ENCODE peak calls at places on chromosome 12, in eight cellular contexts. One of them, this sample, is unnamed.

GRCh38 chr12:29673346-29673745 is 110.4 kb downstream of the TMTC1 start:
- DNase-seq in activated CD8-positive, alpha-beta memory T cell treated with anti-CD3 and anti-CD28 coated beads, Interleukin-2, amount 50 U/mL, for 48 hours: no peak
- DNase-seq in activated CD4-positive, alpha-beta T cell treated with anti-CD3 and anti-CD28 coated beads, Interleukin-2, amount 50 U/mL, for 24 hours: no peak
- DNase-seq in stimulated activated CD8-positive, alpha-beta memory T cell treated with anti-CD3 and anti-CD28 coated beads, Interleukin-2, amount 100 ng/mL, for 48 hours: no peak
- DNase-seq in skeletal muscle cell: no peak
- DNase-seq in activated naive CD4-positive, alpha-beta T cell treated with Interleukin-2 at 50 U/mL for 16 hours: no peak
- DNase-seq in foreskin fibroblast: peak
- DNase-seq in mesothelial cell of epicardium: no peak
- DNase-seq in this sample: no peak

GRCh38 chr12:132716356-132716755 is 5.7 kb downstream of the PGAM5 start:
- DNase-seq in activated naive CD4-positive, alpha-beta T cell treated with Interleukin-2 at 50 U/mL for 16 hours: no peak
- DNase-seq in mesothelial cell of epicardium: no peak
- DNase-seq in stimulated activated CD8-positive, alpha-beta memory T cell treated with anti-CD3 and anti-CD28 coated beads, Interleukin-2, amount 100 ng/mL, for 48 hours: no peak
- DNase-seq in foreskin fibroblast: no peak
- DNase-seq in activated CD4-positive, alpha-beta T cell treated with anti-CD3 and anti-CD28 coated beads, Interleukin-2, amount 50 U/mL, for 24 hours: no peak
- DNase-seq in skeletal muscle cell: no peak
- DNase-seq in activated CD8-positive, alpha-beta memory T cell treated with anti-CD3 and anti-CD28 coated beads, Interleukin-2, amount 50 U/mL, for 48 hours: no peak
- DNase-seq in this sample: no peak

GRCh38 chr12:92769124-92769901 is 66.5 kb downstream of the PLEKHG7 start:
- DNase-seq in activated CD4-positive, alpha-beta T cell treated with anti-CD3 and anti-CD28 coated beads, Interleukin-2, amount 50 U/mL, for 24 hours: no peak
- DNase-seq in activated CD8-positive, alpha-beta memory T cell treated with anti-CD3 and anti-CD28 coated beads, Interleukin-2, amount 50 U/mL, for 48 hours: no peak
- DNase-seq in activated naive CD4-positive, alpha-beta T cell treated with Interleukin-2 at 50 U/mL for 16 hours: no peak
- DNase-seq in stimulated activated CD8-positive, alpha-beta memory T cell treated with anti-CD3 and anti-CD28 coated beads, Interleukin-2, amount 100 ng/mL, for 48 hours: no peak
- DNase-seq in skeletal muscle cell: no peak
- DNase-seq in mesothelial cell of epicardium: no peak
- DNase-seq in foreskin fibroblast: no peak
- DNase-seq in this sample: no peak

GRCh38 chr12:88310069-88310468 is 168.0 kb downstream of the TMTC3 start:
- DNase-seq in skeletal muscle cell: peak
- DNase-seq in activated naive CD4-positive, alpha-beta T cell treated with Interleukin-2 at 50 U/mL for 16 hours: no peak
- DNase-seq in activated CD4-positive, alpha-beta T cell treated with anti-CD3 and anti-CD28 coated beads, Interleukin-2, amount 50 U/mL, for 24 hours: no peak
- DNase-seq in activated CD8-positive, alpha-beta memory T cell treated with anti-CD3 and anti-CD28 coated beads, Interleukin-2, amount 50 U/mL, for 48 hours: no peak
- DNase-seq in mesothelial cell of epicardium: no peak
- DNase-seq in foreskin fibroblast: peak
- DNase-seq in stimulated activated CD8-positive, alpha-beta memory T cell treated with anti-CD3 and anti-CD28 coated beads, Interleukin-2, amount 100 ng/mL, for 48 hours: no peak
- DNase-seq in this sample: no peak

GRCh38 chr12:27970981-27971489 is 1.5 kb downstream of the PTHLH start:
- DNase-seq in stimulated activated CD8-positive, alpha-beta memory T cell treated with anti-CD3 and anti-CD28 coated beads, Interleukin-2, amount 100 ng/mL, for 48 hours: no peak
- DNase-seq in mesothelial cell of epicardium: peak
- DNase-seq in activated CD4-positive, alpha-beta T cell treated with anti-CD3 and anti-CD28 coated beads, Interleukin-2, amount 50 U/mL, for 24 hours: no peak
- DNase-seq in foreskin fibroblast: no peak
- DNase-seq in skeletal muscle cell: no peak
- DNase-seq in activated naive CD4-positive, alpha-beta T cell treated with Interleukin-2 at 50 U/mL for 16 hours: no peak
- DNase-seq in activated CD8-positive, alpha-beta memory T cell treated with anti-CD3 and anti-CD28 coated beads, Interleukin-2, amount 50 U/mL, for 48 hours: peak
- DNase-seq in this sample: no peak

GRCh38 chr12:54475542-54475941 is 2.1 kb upstream of the GTSF1 start:
- DNase-seq in mesothelial cell of epicardium: no peak
- DNase-seq in activated CD4-positive, alpha-beta T cell treated with anti-CD3 and anti-CD28 coated beads, Interleukin-2, amount 50 U/mL, for 24 hours: no peak
- DNase-seq in activated naive CD4-positive, alpha-beta T cell treated with Interleukin-2 at 50 U/mL for 16 hours: no peak
- DNase-seq in activated CD8-positive, alpha-beta memory T cell treated with anti-CD3 and anti-CD28 coated beads, Interleukin-2, amount 50 U/mL, for 48 hours: no peak
- DNase-seq in stimulated activated CD8-positive, alpha-beta memory T cell treated with anti-CD3 and anti-CD28 coated beads, Interleukin-2, amount 100 ng/mL, for 48 hours: no peak
- DNase-seq in foreskin fibroblast: peak
- DNase-seq in skeletal muscle cell: no peak
- DNase-seq in this sample: no peak

GRCh38 chr12:2904260-2904659 is 13.6 kb downstream of the TULP3 start:
- DNase-seq in activated naive CD4-positive, alpha-beta T cell treated with Interleukin-2 at 50 U/mL for 16 hours: no peak
- DNase-seq in foreskin fibroblast: no peak
- DNase-seq in activated CD4-positive, alpha-beta T cell treated with anti-CD3 and anti-CD28 coated beads, Interleukin-2, amount 50 U/mL, for 24 hours: no peak
- DNase-seq in stimulated activated CD8-positive, alpha-beta memory T cell treated with anti-CD3 and anti-CD28 coated beads, Interleukin-2, amount 100 ng/mL, for 48 hours: no peak
- DNase-seq in mesothelial cell of epicardium: no peak
- DNase-seq in activated CD8-positive, alpha-beta memory T cell treated with anti-CD3 and anti-CD28 coated beads, Interleukin-2, amount 50 U/mL, for 48 hours: no peak
- DNase-seq in skeletal muscle cell: no peak
- DNase-seq in this sample: no peak

GRCh38 chr12:130850418-130851021 is 11.5 kb upstream of the STX2 start:
- DNase-seq in activated CD8-positive, alpha-beta memory T cell treated with anti-CD3 and anti-CD28 coated beads, Interleukin-2, amount 50 U/mL, for 48 hours: peak
- DNase-seq in mesothelial cell of epicardium: no peak
- DNase-seq in stimulated activated CD8-positive, alpha-beta memory T cell treated with anti-CD3 and anti-CD28 coated beads, Interleukin-2, amount 100 ng/mL, for 48 hours: no peak
- DNase-seq in activated CD4-positive, alpha-beta T cell treated with anti-CD3 and anti-CD28 coated beads, Interleukin-2, amount 50 U/mL, for 24 hours: no peak
- DNase-seq in skeletal muscle cell: no peak
- DNase-seq in activated naive CD4-positive, alpha-beta T cell treated with Interleukin-2 at 50 U/mL for 16 hours: no peak
- DNase-seq in foreskin fibroblast: no peak
- DNase-seq in this sample: no peak

GRCh38 chr12:53750812-53751335 is 905 bp downstream of the CISTR start:
- DNase-seq in skeletal muscle cell: no peak
- DNase-seq in stimulated activated CD8-positive, alpha-beta memory T cell treated with anti-CD3 and anti-CD28 coated beads, Interleukin-2, amount 100 ng/mL, for 48 hours: no peak
- DNase-seq in foreskin fibroblast: no peak
- DNase-seq in activated CD4-positive, alpha-beta T cell treated with anti-CD3 and anti-CD28 coated beads, Interleukin-2, amount 50 U/mL, for 24 hours: no peak
- DNase-seq in activated CD8-positive, alpha-beta memory T cell treated with anti-CD3 and anti-CD28 coated beads, Interleukin-2, amount 50 U/mL, for 48 hours: no peak
- DNase-seq in mesothelial cell of epicardium: no peak
- DNase-seq in activated naive CD4-positive, alpha-beta T cell treated with Interleukin-2 at 50 U/mL for 16 hours: peak
- DNase-seq in this sample: no peak

GRCh38 chr12:30867415-30867814 is 59.1 kb upstream of the TSPAN11 start:
- DNase-seq in mesothelial cell of epicardium: no peak
- DNase-seq in skeletal muscle cell: no peak
- DNase-seq in activated CD8-positive, alpha-beta memory T cell treated with anti-CD3 and anti-CD28 coated beads, Interleukin-2, amount 50 U/mL, for 48 hours: no peak
- DNase-seq in activated naive CD4-positive, alpha-beta T cell treated with Interleukin-2 at 50 U/mL for 16 hours: no peak
- DNase-seq in stimulated activated CD8-positive, alpha-beta memory T cell treated with anti-CD3 and anti-CD28 coated beads, Interleukin-2, amount 100 ng/mL, for 48 hours: no peak
- DNase-seq in foreskin fibroblast: no peak
- DNase-seq in activated CD4-positive, alpha-beta T cell treated with anti-CD3 and anti-CD28 coated beads, Interleukin-2, amount 50 U/mL, for 24 hours: no peak
- DNase-seq in this sample: no peak

GRCh38 chr12:79689477-79690155 is 1.1 kb downstream of the PAWR start:
- DNase-seq in mesothelial cell of epicardium: peak
- DNase-seq in foreskin fibroblast: no peak
- DNase-seq in stimulated activated CD8-positive, alpha-beta memory T cell treated with anti-CD3 and anti-CD28 coated beads, Interleukin-2, amount 100 ng/mL, for 48 hours: no peak
- DNase-seq in activated naive CD4-positive, alpha-beta T cell treated with Interleukin-2 at 50 U/mL for 16 hours: peak
- DNase-seq in skeletal muscle cell: no peak
- DNase-seq in activated CD8-positive, alpha-beta memory T cell treated with anti-CD3 and anti-CD28 coated beads, Interleukin-2, amount 50 U/mL, for 48 hours: peak
- DNase-seq in activated CD4-positive, alpha-beta T cell treated with anti-CD3 and anti-CD28 coated beads, Interleukin-2, amount 50 U/mL, for 24 hours: no peak
- DNase-seq in this sample: peak

GRCh38 chr12:104668274-104668718 is 211.5 kb downstream of the CHST11 start:
- DNase-seq in activated CD4-positive, alpha-beta T cell treated with anti-CD3 and anti-CD28 coated beads, Interleukin-2, amount 50 U/mL, for 24 hours: no peak
- DNase-seq in activated CD8-positive, alpha-beta memory T cell treated with anti-CD3 and anti-CD28 coated beads, Interleukin-2, amount 50 U/mL, for 48 hours: no peak
- DNase-seq in foreskin fibroblast: peak
- DNase-seq in activated naive CD4-positive, alpha-beta T cell treated with Interleukin-2 at 50 U/mL for 16 hours: no peak
- DNase-seq in stimulated activated CD8-positive, alpha-beta memory T cell treated with anti-CD3 and anti-CD28 coated beads, Interleukin-2, amount 100 ng/mL, for 48 hours: no peak
- DNase-seq in skeletal muscle cell: no peak
- DNase-seq in mesothelial cell of epicardium: no peak
- DNase-seq in this sample: no peak

GRCh38 chr12:74370608-74371216 is 166.9 kb upstream of the ATXN7L3B start:
- DNase-seq in foreskin fibroblast: no peak
- DNase-seq in mesothelial cell of epicardium: no peak
- DNase-seq in activated CD4-positive, alpha-beta T cell treated with anti-CD3 and anti-CD28 coated beads, Interleukin-2, amount 50 U/mL, for 24 hours: no peak
- DNase-seq in activated CD8-positive, alpha-beta memory T cell treated with anti-CD3 and anti-CD28 coated beads, Interleukin-2, amount 50 U/mL, for 48 hours: no peak
- DNase-seq in stimulated activated CD8-positive, alpha-beta memory T cell treated with anti-CD3 and anti-CD28 coated beads, Interleukin-2, amount 100 ng/mL, for 48 hours: no peak
- DNase-seq in activated naive CD4-positive, alpha-beta T cell treated with Interleukin-2 at 50 U/mL for 16 hours: no peak
- DNase-seq in skeletal muscle cell: no peak
- DNase-seq in this sample: no peak

GRCh38 chr12:5665615-5666014 is 233.7 kb downstream of the NTF3 start:
- DNase-seq in activated naive CD4-positive, alpha-beta T cell treated with Interleukin-2 at 50 U/mL for 16 hours: no peak
- DNase-seq in mesothelial cell of epicardium: no peak
- DNase-seq in activated CD4-positive, alpha-beta T cell treated with anti-CD3 and anti-CD28 coated beads, Interleukin-2, amount 50 U/mL, for 24 hours: no peak
- DNase-seq in foreskin fibroblast: peak
- DNase-seq in skeletal muscle cell: peak
- DNase-seq in stimulated activated CD8-positive, alpha-beta memory T cell treated with anti-CD3 and anti-CD28 coated beads, Interleukin-2, amount 100 ng/mL, for 48 hours: no peak
- DNase-seq in activated CD8-positive, alpha-beta memory T cell treated with anti-CD3 and anti-CD28 coated beads, Interleukin-2, amount 50 U/mL, for 48 hours: no peak
- DNase-seq in this sample: no peak

GRCh38 chr12:43805149-43805856 is 814 bp downstream of the TWF1 start:
- DNase-seq in foreskin fibroblast: no peak
- DNase-seq in activated CD4-positive, alpha-beta T cell treated with anti-CD3 and anti-CD28 coated beads, Interleukin-2, amount 50 U/mL, for 24 hours: no peak
- DNase-seq in activated naive CD4-positive, alpha-beta T cell treated with Interleukin-2 at 50 U/mL for 16 hours: no peak
- DNase-seq in activated CD8-positive, alpha-beta memory T cell treated with anti-CD3 and anti-CD28 coated beads, Interleukin-2, amount 50 U/mL, for 48 hours: no peak
- DNase-seq in skeletal muscle cell: no peak
- DNase-seq in stimulated activated CD8-positive, alpha-beta memory T cell treated with anti-CD3 and anti-CD28 coated beads, Interleukin-2, amount 100 ng/mL, for 48 hours: no peak
- DNase-seq in mesothelial cell of epicardium: no peak
- DNase-seq in this sample: no peak

GRCh38 chr12:53736602-53737493 is 9.6 kb upstream of the CALCOCO1 start:
- DNase-seq in activated CD8-positive, alpha-beta memory T cell treated with anti-CD3 and anti-CD28 coated beads, Interleukin-2, amount 50 U/mL, for 48 hours: no peak
- DNase-seq in skeletal muscle cell: no peak
- DNase-seq in stimulated activated CD8-positive, alpha-beta memory T cell treated with anti-CD3 and anti-CD28 coated beads, Interleukin-2, amount 100 ng/mL, for 48 hours: no peak
- DNase-seq in activated naive CD4-positive, alpha-beta T cell treated with Interleukin-2 at 50 U/mL for 16 hours: no peak
- DNase-seq in foreskin fibroblast: no peak
- DNase-seq in activated CD4-positive, alpha-beta T cell treated with anti-CD3 and anti-CD28 coated beads, Interleukin-2, amount 50 U/mL, for 24 hours: no peak
- DNase-seq in mesothelial cell of epicardium: no peak
- DNase-seq in this sample: no peak

GRCh38 chr12:92457458-92458195 is 245.2 kb upstream of the PLEKHG7 start:
- DNase-seq in mesothelial cell of epicardium: no peak
- DNase-seq in skeletal muscle cell: no peak
- DNase-seq in foreskin fibroblast: no peak
- DNase-seq in activated CD4-positive, alpha-beta T cell treated with anti-CD3 and anti-CD28 coated beads, Interleukin-2, amount 50 U/mL, for 24 hours: no peak
- DNase-seq in stimulated activated CD8-positive, alpha-beta memory T cell treated with anti-CD3 and anti-CD28 coated beads, Interleukin-2, amount 100 ng/mL, for 48 hours: no peak
- DNase-seq in activated naive CD4-positive, alpha-beta T cell treated with Interleukin-2 at 50 U/mL for 16 hours: no peak
- DNase-seq in activated CD8-positive, alpha-beta memory T cell treated with anti-CD3 and anti-CD28 coated beads, Interleukin-2, amount 50 U/mL, for 48 hours: no peak
- DNase-seq in this sample: no peak

GRCh38 chr12:53806689-53807088 is 54.9 kb upstream of the CISTR start:
- DNase-seq in foreskin fibroblast: peak
- DNase-seq in skeletal muscle cell: peak
- DNase-seq in activated naive CD4-positive, alpha-beta T cell treated with Interleukin-2 at 50 U/mL for 16 hours: no peak
- DNase-seq in mesothelial cell of epicardium: no peak
- DNase-seq in stimulated activated CD8-positive, alpha-beta memory T cell treated with anti-CD3 and anti-CD28 coated beads, Interleukin-2, amount 100 ng/mL, for 48 hours: no peak
- DNase-seq in activated CD4-positive, alpha-beta T cell treated with anti-CD3 and anti-CD28 coated beads, Interleukin-2, amount 50 U/mL, for 24 hours: no peak
- DNase-seq in activated CD8-positive, alpha-beta memory T cell treated with anti-CD3 and anti-CD28 coated beads, Interleukin-2, amount 50 U/mL, for 48 hours: no peak
- DNase-seq in this sample: no peak

GRCh38 chr12:16012086-16012485 is 101.0 kb downstream of the DERA start:
- DNase-seq in activated naive CD4-positive, alpha-beta T cell treated with Interleukin-2 at 50 U/mL for 16 hours: no peak
- DNase-seq in foreskin fibroblast: no peak
- DNase-seq in activated CD8-positive, alpha-beta memory T cell treated with anti-CD3 and anti-CD28 coated beads, Interleukin-2, amount 50 U/mL, for 48 hours: no peak
- DNase-seq in stimulated activated CD8-positive, alpha-beta memory T cell treated with anti-CD3 and anti-CD28 coated beads, Interleukin-2, amount 100 ng/mL, for 48 hours: no peak
- DNase-seq in skeletal muscle cell: no peak
- DNase-seq in activated CD4-positive, alpha-beta T cell treated with anti-CD3 and anti-CD28 coated beads, Interleukin-2, amount 50 U/mL, for 24 hours: no peak
- DNase-seq in mesothelial cell of epicardium: no peak
- DNase-seq in this sample: no peak

GRCh38 chr12:85322715-85323114 is 42.7 kb downstream of the ALX1 start:
- DNase-seq in mesothelial cell of epicardium: no peak
- DNase-seq in foreskin fibroblast: no peak
- DNase-seq in activated CD4-positive, alpha-beta T cell treated with anti-CD3 and anti-CD28 coated beads, Interleukin-2, amount 50 U/mL, for 24 hours: no peak
- DNase-seq in skeletal muscle cell: no peak
- DNase-seq in activated CD8-positive, alpha-beta memory T cell treated with anti-CD3 and anti-CD28 coated beads, Interleukin-2, amount 50 U/mL, for 48 hours: no peak
- DNase-seq in activated naive CD4-positive, alpha-beta T cell treated with Interleukin-2 at 50 U/mL for 16 hours: no peak
- DNase-seq in stimulated activated CD8-positive, alpha-beta memory T cell treated with anti-CD3 and anti-CD28 coated beads, Interleukin-2, amount 100 ng/mL, for 48 hours: no peak
- DNase-seq in this sample: no peak

GRCh38 chr12:99146185-99146584 is 501.1 kb downstream of the APAF1 start:
- DNase-seq in stimulated activated CD8-positive, alpha-beta memory T cell treated with anti-CD3 and anti-CD28 coated beads, Interleukin-2, amount 100 ng/mL, for 48 hours: no peak
- DNase-seq in activated naive CD4-positive, alpha-beta T cell treated with Interleukin-2 at 50 U/mL for 16 hours: no peak
- DNase-seq in foreskin fibroblast: no peak
- DNase-seq in mesothelial cell of epicardium: no peak
- DNase-seq in activated CD4-positive, alpha-beta T cell treated with anti-CD3 and anti-CD28 coated beads, Interleukin-2, amount 50 U/mL, for 24 hours: no peak
- DNase-seq in activated CD8-positive, alpha-beta memory T cell treated with anti-CD3 and anti-CD28 coated beads, Interleukin-2, amount 50 U/mL, for 48 hours: no peak
- DNase-seq in skeletal muscle cell: no peak
- DNase-seq in this sample: no peak

GRCh38 chr12:24499151-24500146 is 449.5 kb downstream of the BCAT1 start:
- DNase-seq in stimulated activated CD8-positive, alpha-beta memory T cell treated with anti-CD3 and anti-CD28 coated beads, Interleukin-2, amount 100 ng/mL, for 48 hours: no peak
- DNase-seq in foreskin fibroblast: peak
- DNase-seq in activated CD4-positive, alpha-beta T cell treated with anti-CD3 and anti-CD28 coated beads, Interleukin-2, amount 50 U/mL, for 24 hours: no peak
- DNase-seq in skeletal muscle cell: peak
- DNase-seq in activated naive CD4-positive, alpha-beta T cell treated with Interleukin-2 at 50 U/mL for 16 hours: no peak
- DNase-seq in mesothelial cell of epicardium: no peak
- DNase-seq in activated CD8-positive, alpha-beta memory T cell treated with anti-CD3 and anti-CD28 coated beads, Interleukin-2, amount 50 U/mL, for 48 hours: no peak
- DNase-seq in this sample: no peak

GRCh38 chr12:108570743-108571603 is 8.6 kb downstream of the ISCU start:
- DNase-seq in activated naive CD4-positive, alpha-beta T cell treated with Interleukin-2 at 50 U/mL for 16 hours: no peak
- DNase-seq in mesothelial cell of epicardium: no peak
- DNase-seq in foreskin fibroblast: peak
- DNase-seq in activated CD4-positive, alpha-beta T cell treated with anti-CD3 and anti-CD28 coated beads, Interleukin-2, amount 50 U/mL, for 24 hours: no peak
- DNase-seq in skeletal muscle cell: no peak
- DNase-seq in stimulated activated CD8-positive, alpha-beta memory T cell treated with anti-CD3 and anti-CD28 coated beads, Interleukin-2, amount 100 ng/mL, for 48 hours: no peak
- DNase-seq in activated CD8-positive, alpha-beta memory T cell treated with anti-CD3 and anti-CD28 coated beads, Interleukin-2, amount 50 U/mL, for 48 hours: peak
- DNase-seq in this sample: peak

GRCh38 chr12:106841471-106842302 is 67.2 kb downstream of the RIC8B start:
- DNase-seq in stimulated activated CD8-positive, alpha-beta memory T cell treated with anti-CD3 and anti-CD28 coated beads, Interleukin-2, amount 100 ng/mL, for 48 hours: no peak
- DNase-seq in activated CD4-positive, alpha-beta T cell treated with anti-CD3 and anti-CD28 coated beads, Interleukin-2, amount 50 U/mL, for 24 hours: no peak
- DNase-seq in activated naive CD4-positive, alpha-beta T cell treated with Interleukin-2 at 50 U/mL for 16 hours: peak
- DNase-seq in skeletal muscle cell: no peak
- DNase-seq in foreskin fibroblast: no peak
- DNase-seq in mesothelial cell of epicardium: no peak
- DNase-seq in activated CD8-positive, alpha-beta memory T cell treated with anti-CD3 and anti-CD28 coated beads, Interleukin-2, amount 50 U/mL, for 48 hours: no peak
- DNase-seq in this sample: no peak

GRCh38 chr12:10363922-10364838 is 25.7 kb downstream of the KLRK1 start:
- DNase-seq in mesothelial cell of epicardium: peak
- DNase-seq in activated naive CD4-positive, alpha-beta T cell treated with Interleukin-2 at 50 U/mL for 16 hours: peak
- DNase-seq in skeletal muscle cell: peak
- DNase-seq in activated CD8-positive, alpha-beta memory T cell treated with anti-CD3 and anti-CD28 coated beads, Interleukin-2, amount 50 U/mL, for 48 hours: peak
- DNase-seq in stimulated activated CD8-positive, alpha-beta memory T cell treated with anti-CD3 and anti-CD28 coated beads, Interleukin-2, amount 100 ng/mL, for 48 hours: no peak
- DNase-seq in foreskin fibroblast: peak
- DNase-seq in activated CD4-positive, alpha-beta T cell treated with anti-CD3 and anti-CD28 coated beads, Interleukin-2, amount 50 U/mL, for 24 hours: no peak
- DNase-seq in this sample: no peak

GRCh38 chr12:116954700-116955381 is 44.1 kb downstream of the FBXW8 start:
- DNase-seq in activated CD4-positive, alpha-beta T cell treated with anti-CD3 and anti-CD28 coated beads, Interleukin-2, amount 50 U/mL, for 24 hours: no peak
- DNase-seq in activated CD8-positive, alpha-beta memory T cell treated with anti-CD3 and anti-CD28 coated beads, Interleukin-2, amount 50 U/mL, for 48 hours: no peak
- DNase-seq in activated naive CD4-positive, alpha-beta T cell treated with Interleukin-2 at 50 U/mL for 16 hours: no peak
- DNase-seq in mesothelial cell of epicardium: no peak
- DNase-seq in stimulated activated CD8-positive, alpha-beta memory T cell treated with anti-CD3 and anti-CD28 coated beads, Interleukin-2, amount 100 ng/mL, for 48 hours: no peak
- DNase-seq in skeletal muscle cell: no peak
- DNase-seq in foreskin fibroblast: no peak
- DNase-seq in this sample: no peak

GRCh38 chr12:80213246-80213645 is 113.9 kb downstream of the OTOGL start:
- DNase-seq in activated CD8-positive, alpha-beta memory T cell treated with anti-CD3 and anti-CD28 coated beads, Interleukin-2, amount 50 U/mL, for 48 hours: no peak
- DNase-seq in skeletal muscle cell: no peak
- DNase-seq in foreskin fibroblast: no peak
- DNase-seq in activated naive CD4-positive, alpha-beta T cell treated with Interleukin-2 at 50 U/mL for 16 hours: no peak
- DNase-seq in mesothelial cell of epicardium: no peak
- DNase-seq in activated CD4-positive, alpha-beta T cell treated with anti-CD3 and anti-CD28 coated beads, Interleukin-2, amount 50 U/mL, for 24 hours: no peak
- DNase-seq in stimulated activated CD8-positive, alpha-beta memory T cell treated with anti-CD3 and anti-CD28 coated beads, Interleukin-2, amount 100 ng/mL, for 48 hours: no peak
- DNase-seq in this sample: no peak

GRCh38 chr12:96143392-96143791 is 50.8 kb upstream of the ELK3 start:
- DNase-seq in activated CD4-positive, alpha-beta T cell treated with anti-CD3 and anti-CD28 coated beads, Interleukin-2, amount 50 U/mL, for 24 hours: no peak
- DNase-seq in foreskin fibroblast: no peak
- DNase-seq in skeletal muscle cell: no peak
- DNase-seq in stimulated activated CD8-positive, alpha-beta memory T cell treated with anti-CD3 and anti-CD28 coated beads, Interleukin-2, amount 100 ng/mL, for 48 hours: no peak
- DNase-seq in activated naive CD4-positive, alpha-beta T cell treated with Interleukin-2 at 50 U/mL for 16 hours: no peak
- DNase-seq in mesothelial cell of epicardium: no peak
- DNase-seq in activated CD8-positive, alpha-beta memory T cell treated with anti-CD3 and anti-CD28 coated beads, Interleukin-2, amount 50 U/mL, for 48 hours: no peak
- DNase-seq in this sample: no peak

GRCh38 chr12:51281202-51281924 is 11.1 kb upstream of the SMAGP start:
- DNase-seq in activated CD8-positive, alpha-beta memory T cell treated with anti-CD3 and anti-CD28 coated beads, Interleukin-2, amount 50 U/mL, for 48 hours: no peak
- DNase-seq in activated CD4-positive, alpha-beta T cell treated with anti-CD3 and anti-CD28 coated beads, Interleukin-2, amount 50 U/mL, for 24 hours: no peak
- DNase-seq in mesothelial cell of epicardium: no peak
- DNase-seq in foreskin fibroblast: peak
- DNase-seq in activated naive CD4-positive, alpha-beta T cell treated with Interleukin-2 at 50 U/mL for 16 hours: no peak
- DNase-seq in stimulated activated CD8-positive, alpha-beta memory T cell treated with anti-CD3 and anti-CD28 coated beads, Interleukin-2, amount 100 ng/mL, for 48 hours: no peak
- DNase-seq in skeletal muscle cell: no peak
- DNase-seq in this sample: no peak

GRCh38 chr12:29066061-29066588 is 83.0 kb upstream of the FAR2 start:
- DNase-seq in skeletal muscle cell: peak
- DNase-seq in activated CD4-positive, alpha-beta T cell treated with anti-CD3 and anti-CD28 coated beads, Interleukin-2, amount 50 U/mL, for 24 hours: no peak
- DNase-seq in activated naive CD4-positive, alpha-beta T cell treated with Interleukin-2 at 50 U/mL for 16 hours: peak
- DNase-seq in mesothelial cell of epicardium: no peak
- DNase-seq in stimulated activated CD8-positive, alpha-beta memory T cell treated with anti-CD3 and anti-CD28 coated beads, Interleukin-2, amount 100 ng/mL, for 48 hours: no peak
- DNase-seq in activated CD8-positive, alpha-beta memory T cell treated with anti-CD3 and anti-CD28 coated beads, Interleukin-2, amount 50 U/mL, for 48 hours: no peak
- DNase-seq in foreskin fibroblast: peak
- DNase-seq in this sample: no peak

GRCh38 chr12:14656846-14657245 is 39.6 kb downstream of the GUCY2C start:
- DNase-seq in skeletal muscle cell: no peak
- DNase-seq in foreskin fibroblast: no peak
- DNase-seq in activated CD4-positive, alpha-beta T cell treated with anti-CD3 and anti-CD28 coated beads, Interleukin-2, amount 50 U/mL, for 24 hours: no peak
- DNase-seq in activated naive CD4-positive, alpha-beta T cell treated with Interleukin-2 at 50 U/mL for 16 hours: no peak
- DNase-seq in mesothelial cell of epicardium: no peak
- DNase-seq in activated CD8-positive, alpha-beta memory T cell treated with anti-CD3 and anti-CD28 coated beads, Interleukin-2, amount 50 U/mL, for 48 hours: no peak
- DNase-seq in stimulated activated CD8-positive, alpha-beta memory T cell treated with anti-CD3 and anti-CD28 coated beads, Interleukin-2, amount 100 ng/mL, for 48 hours: no peak
- DNase-seq in this sample: no peak

GRCh38 chr12:92541024-92541423 is 161.8 kb upstream of the PLEKHG7 start:
- DNase-seq in stimulated activated CD8-positive, alpha-beta memory T cell treated with anti-CD3 and anti-CD28 coated beads, Interleukin-2, amount 100 ng/mL, for 48 hours: no peak
- DNase-seq in foreskin fibroblast: no peak
- DNase-seq in mesothelial cell of epicardium: no peak
- DNase-seq in activated CD4-positive, alpha-beta T cell treated with anti-CD3 and anti-CD28 coated beads, Interleukin-2, amount 50 U/mL, for 24 hours: no peak
- DNase-seq in skeletal muscle cell: no peak
- DNase-seq in activated CD8-positive, alpha-beta memory T cell treated with anti-CD3 and anti-CD28 coated beads, Interleukin-2, amount 50 U/mL, for 48 hours: no peak
- DNase-seq in activated naive CD4-positive, alpha-beta T cell treated with Interleukin-2 at 50 U/mL for 16 hours: no peak
- DNase-seq in this sample: no peak

GRCh38 chr12:89529738-89530137 is 3.9 kb upstream of the POC1B start:
- DNase-seq in mesothelial cell of epicardium: no peak
- DNase-seq in activated naive CD4-positive, alpha-beta T cell treated with Interleukin-2 at 50 U/mL for 16 hours: no peak
- DNase-seq in stimulated activated CD8-positive, alpha-beta memory T cell treated with anti-CD3 and anti-CD28 coated beads, Interleukin-2, amount 100 ng/mL, for 48 hours: no peak
- DNase-seq in foreskin fibroblast: peak
- DNase-seq in activated CD4-positive, alpha-beta T cell treated with anti-CD3 and anti-CD28 coated beads, Interleukin-2, amount 50 U/mL, for 24 hours: no peak
- DNase-seq in activated CD8-positive, alpha-beta memory T cell treated with anti-CD3 and anti-CD28 coated beads, Interleukin-2, amount 50 U/mL, for 48 hours: no peak
- DNase-seq in skeletal muscle cell: no peak
- DNase-seq in this sample: no peak

GRCh38 chr12:117662620-117663395 is 301.4 kb upstream of the NOS1 start:
- DNase-seq in activated CD8-positive, alpha-beta memory T cell treated with anti-CD3 and anti-CD28 coated beads, Interleukin-2, amount 50 U/mL, for 48 hours: no peak
- DNase-seq in foreskin fibroblast: no peak
- DNase-seq in mesothelial cell of epicardium: no peak
- DNase-seq in skeletal muscle cell: no peak
- DNase-seq in stimulated activated CD8-positive, alpha-beta memory T cell treated with anti-CD3 and anti-CD28 coated beads, Interleukin-2, amount 100 ng/mL, for 48 hours: no peak
- DNase-seq in activated CD4-positive, alpha-beta T cell treated with anti-CD3 and anti-CD28 coated beads, Interleukin-2, amount 50 U/mL, for 24 hours: no peak
- DNase-seq in activated naive CD4-positive, alpha-beta T cell treated with Interleukin-2 at 50 U/mL for 16 hours: no peak
- DNase-seq in this sample: no peak